ENCODE peak calls at places on chromosome 18, in nine cellular contexts. I is WTC11, E is ovary, K is left lung, G is foreskin fibroblast, W is tibial artery, N is GM20000, O is H9, H is heart right ventricle. V is an unnamed sample.

GRCh38 chr18:10145523-10145922 is 231.7 kb downstream of the VAPA start:
- DNase-seq in O (no peak), W (no peak), K (no peak), I (no peak), N (no peak), G (no peak), H (no peak), E (no peak), V (no peak)

GRCh38 chr18:76457957-76458356 is 37.1 kb downstream of the ZNF516 start:
- DNase-seq in G (no peak), I (no peak), O (no peak), K (no peak), E (no peak), W (no peak), N (no peak), H (no peak), V (no peak)

GRCh38 chr18:75132471-75132870 is 76.5 kb downstream of the PTGR3 start:
- DNase-seq in G (no peak), W (no peak), K (peak; percentile 68), O (no peak), H (no peak), I (no peak), N (no peak), E (no peak), V (no peak)

GRCh38 chr18:43587538-43588153 is 310.4 kb upstream of the SYT4 start:
- DNase-seq in K (no peak), W (no peak), G (peak; percentile 63), H (no peak), E (no peak), N (peak; percentile 42), I (no peak), O (no peak), V (no peak)

GRCh38 chr18:46338761-46339160 is 234.6 kb downstream of the HAUS1 start:
- DNase-seq in I (no peak), K (peak; percentile 59), O (no peak), W (no peak), N (no peak), H (no peak), E (no peak), G (no peak), V (no peak)

GRCh38 chr18:32368170-32368569 is 102.5 kb downstream of the GAREM1 start:
- DNase-seq in H (no peak), E (no peak), W (no peak), K (no peak), G (peak; percentile 42), I (no peak), O (no peak), N (no peak), V (no peak)

GRCh38 chr18:53796042-53796729 is 428.3 kb downstream of the MBD2 start:
- DNase-seq in N (peak; percentile 10), W (peak; percentile 39), I (no peak), H (no peak), E (no peak), G (peak; percentile 93), K (no peak), O (no peak), V (no peak)

GRCh38 chr18:48846423-48846932 is 104.3 kb downstream of the SMAD7 start:
- DNase-seq in W (no peak), H (no peak), N (no peak), G (no peak), O (no peak), K (no peak), I (no peak), E (no peak), V (no peak)

GRCh38 chr18:26621161-26622026 is 73.0 kb upstream of the KCTD1 start:
- DNase-seq in G (peak; percentile 51), K (peak; percentile 82), I (peak; percentile 71), W (peak; percentile 43), N (peak; percentile 56), E (no peak), O (peak; percentile 65), H (peak; percentile 27), V (no peak)

GRCh38 chr18:45850021-45850420 is 24.5 kb downstream of the SIGLEC15 start:
- DNase-seq in H (no peak), E (no peak), O (peak; percentile 59), K (no peak), W (no peak), I (peak; percentile 66), G (no peak), N (no peak), V (no peak)

GRCh38 chr18:25704096-25704870 is 352.3 kb upstream of the ZNF521 start:
- DNase-seq in I (no peak), N (no peak), O (no peak), W (no peak), K (no peak), H (no peak), G (no peak), E (no peak), V (no peak)

GRCh38 chr18:62418258-62418657 is 93.1 kb downstream of the TNFRSF11A start:
- DNase-seq in W (no peak), G (no peak), H (no peak), N (no peak), K (no peak), E (no peak), I (no peak), O (no peak), V (no peak)

GRCh38 chr18:44716697-44717163 is 36.0 kb downstream of the SETBP1 start:
- DNase-seq in I (no peak), H (no peak), E (no peak), O (no peak), N (no peak), K (no peak), W (no peak), G (no peak), V (no peak)

GRCh38 chr18:24817150-24818068 is 357.0 kb downstream of the HRH4 start:
- DNase-seq in K (no peak), O (peak; percentile 46), G (no peak), E (no peak), W (no peak), N (no peak), I (no peak), H (no peak), V (no peak)

GRCh38 chr18:63619661-63620060 is 24.4 kb downstream of the SERPINB4 start:
- DNase-seq in H (no peak), N (no peak), O (no peak), K (no peak), G (no peak), W (no peak), I (no peak), E (no peak), V (no peak)

GRCh38 chr18:22198163-22198562 is 28.8 kb downstream of the GATA6 start:
- DNase-seq in E (no peak), N (no peak), H (no peak), G (no peak), O (no peak), I (no peak), W (no peak), K (no peak), V (no peak)

GRCh38 chr18:44602380-44602779 is 78.3 kb upstream of the SETBP1 start:
- DNase-seq in K (no peak), O (no peak), G (peak; percentile 85), H (no peak), E (no peak), N (no peak), W (no peak), I (no peak), V (no peak)

GRCh38 chr18:50649821-50650220 is 89.9 kb downstream of the MAPK4 start:
- DNase-seq in H (peak; percentile 75), E (peak; percentile 88), O (no peak), N (no peak), W (peak; percentile 76), I (no peak), G (no peak), K (no peak), V (no peak)

GRCh38 chr18:36328385-36328858 is 30.9 kb downstream of the FHOD3 start:
- DNase-seq in K (no peak), O (peak; percentile 14), G (no peak), E (no peak), N (peak; percentile 38), H (no peak), I (no peak), W (no peak), V (no peak)
- TF ChIP-seq CTCF in K (no peak), O (no peak), G (no peak), E (no peak), N (no peak), H (no peak), I (no peak), W (no peak), V (no peak)

DNA sequence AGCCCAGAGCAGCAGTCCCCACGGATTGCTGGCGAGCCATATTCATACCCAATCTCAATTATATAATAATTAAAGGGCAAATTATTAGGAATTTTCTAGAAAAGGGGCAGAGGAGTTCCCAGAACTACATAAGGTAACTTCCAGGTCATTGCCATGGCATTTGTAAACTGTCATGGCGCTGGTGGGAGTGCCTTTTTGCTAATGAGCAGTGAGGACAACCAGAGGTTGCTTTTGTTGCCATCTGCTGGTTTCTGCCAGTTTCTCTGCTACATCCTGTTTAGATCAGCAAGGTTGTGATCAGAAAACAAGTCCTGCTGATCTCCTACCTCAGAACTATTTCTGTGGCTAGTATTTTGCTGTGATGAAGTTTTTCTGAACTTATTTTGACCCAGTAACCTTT is 159.8 kb upstream of the PIEZO2 start:
- DNase-seq in G (peak; percentile 15), O (peak; percentile 40), N (no peak), H (no peak), K (no peak), E (no peak), I (no peak), W (no peak), V (no peak)
- TF ChIP-seq CTCF in G (peak; percentile 31), O (peak; percentile 53), N (no peak), H (no peak), K (no peak), E (no peak), I (no peak), W (no peak), V (peak; percentile 8)

GRCh38 chr18:42275138-42275535 is 320.1 kb downstream of the PIK3C3 start:
- DNase-seq in G (no peak), E (no peak), K (no peak), N (no peak), O (no peak), H (no peak), W (no peak), I (no peak), V (no peak)
- TF ChIP-seq CTCF in G (no peak), E (no peak), K (no peak), N (no peak), O (no peak), H (no peak), W (no peak), I (no peak), V (no peak)

DNA sequence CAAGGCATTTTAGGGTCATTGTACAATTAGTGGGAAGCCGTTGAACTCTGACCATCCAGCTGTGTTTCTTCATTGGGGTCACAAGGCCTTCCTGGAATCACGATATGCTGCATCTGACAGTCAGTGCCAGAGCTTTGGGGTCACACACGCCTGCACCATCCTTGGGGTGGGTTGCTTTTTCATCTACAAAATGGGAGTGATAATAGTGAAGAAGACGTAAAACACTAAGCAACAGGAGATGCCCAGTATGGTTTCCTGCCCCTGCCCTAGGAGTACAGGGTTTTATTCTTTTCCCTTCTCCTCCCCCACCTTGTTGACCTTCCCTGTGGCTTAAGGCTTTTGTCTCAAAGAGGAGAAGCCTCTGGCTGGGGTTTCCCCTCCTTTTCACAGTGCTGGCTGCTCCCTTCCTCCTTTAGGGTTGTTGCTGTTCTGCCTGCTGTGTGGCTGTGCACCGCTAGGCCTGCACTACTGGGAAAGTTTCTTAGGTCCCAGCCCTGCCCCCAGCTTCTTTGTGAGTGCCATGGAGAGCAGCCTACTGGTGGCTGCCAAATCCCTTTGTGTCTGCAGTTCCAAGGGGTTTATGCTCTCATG is 245.6 kb downstream of the TPGS2 start:
- DNase-seq in K (no peak), W (no peak), H (no peak), N (peak; percentile 39), I (peak; percentile 72), G (no peak), E (no peak), O (peak; percentile 86), V (no peak)
- TF ChIP-seq CTCF in K (no peak), W (no peak), H (no peak), N (no peak), I (no peak), G (no peak), E (no peak), O (peak; percentile 59), V (no peak)

V was measured in D721Med.